ENCODE peak calls at places on chromosomes 13 and 19, in six cellular contexts. N, L, D, B, E and A are unnamed samples. For H3K36me3, the result is how much of the 10 kb centered on the place peaks cover.

GRCh38 chr19:45817010-45817724 is 2.1 kb upstream of the RSPH6A start:
- DNase-seq in N (peak), L (peak), D (peak), B (peak), E (peak), A (peak)

GRCh38 chr19:40614595-40615411 is 13.6 kb downstream of the LTBP4 start:
- DNase-seq in N (peak), L (peak), D (peak), B (no peak), E (peak), A (peak)

GRCh38 chr19:13102666-13103584 is at the start of gene LYL1:
- DNase-seq in N (peak), L (peak), D (no peak), B (no peak), E (peak), A (no peak)

GRCh38 chr19:15265849-15266248 is 33.6 kb upstream of the EPHX3 start:
- DNase-seq in N (peak), L (peak), D (peak), B (no peak), E (peak), A (no peak)

GRCh38 chr13:72125561-72125960 is 258.6 kb upstream of the DACH1 start:
- DNase-seq in N (no peak), L (no peak), D (no peak), B (no peak), E (no peak), A (no peak)

GRCh38 chr19:21586341-21587116 is 81.1 kb downstream of the ZNF429 start:
- DNase-seq in N (no peak), L (peak), D (peak), B (no peak), E (peak), A (no peak)

GRCh38 chr19:1151917-1152601 is 22.0 kb downstream of the SBNO2 start:
- DNase-seq in N (no peak), L (no peak), D (no peak), B (no peak), E (peak), A (peak)

GRCh38 chr19:32720216-32720935 is 809 bp downstream of the TDRD12 start:
- DNase-seq in N (no peak), L (no peak), D (no peak), B (no peak), E (no peak), A (no peak)

GRCh38 chr19:5957132-5957531 is 20.8 kb downstream of the RANBP3 start:
- DNase-seq in N (no peak), L (no peak), D (no peak), B (no peak), E (no peak), A (no peak)

GRCh38 chr19:41112728-41113290 is 1.4 kb upstream of the CYP2F1 start:
- DNase-seq in N (no peak), L (no peak), D (no peak), B (no peak), E (no peak), A (no peak)

GRCh38 chr19:29448046-29448445 is 77.7 kb upstream of the VSTM2B start:
- DNase-seq in N (no peak), L (no peak), D (no peak), B (no peak), E (no peak), A (no peak)

GRCh38 chr13:85985791-85986190 is 186.6 kb upstream of the SLITRK6 start:
- DNase-seq in N (no peak), L (no peak), D (no peak), B (no peak), E (no peak), A (no peak)

GRCh38 chr13:32669030-32669646 is 82.9 kb downstream of the PDS5B start:
- DNase-seq in N (peak), L (no peak), D (no peak), B (no peak), E (no peak), A (peak)

GRCh38 chr13:53821632-53822031 is 793.0 kb downstream of the OLFM4 start:
- DNase-seq in N (no peak), L (no peak), D (peak), B (no peak), E (peak), A (no peak)

GRCh38 chr13:73891805-73892204 is 242.4 kb downstream of the KLF12 start:
- DNase-seq in N (no peak), L (no peak), D (no peak), B (no peak), E (no peak), A (no peak)

GRCh38 chr19:3691372-3691716 is 8.9 kb downstream of the PIP5K1C start:
- DNase-seq in N (no peak), L (no peak), D (no peak), B (no peak), E (no peak), A (no peak)

GRCh38 chr13:28318418-28318995 is 176.4 kb downstream of the FLT1 start:
- DNase-seq in N (no peak), L (no peak), D (no peak), B (no peak), E (no peak), A (no peak)

GRCh38 chr13:74661851-74662250 is 527.6 kb upstream of the KLF12 start:
- DNase-seq in N (no peak), L (no peak), D (no peak), B (no peak), E (no peak), A (no peak)

GRCh38 chr19:36679455-36679854 is 8.0 kb upstream of the ZNF567 start:
- DNase-seq in N (no peak), L (no peak), D (no peak), B (no peak), E (no peak), A (no peak)

GRCh38 chr13:31433201-31433600 is 233.4 kb downstream of the B3GLCT start:
- DNase-seq in N (no peak), L (no peak), D (no peak), B (no peak), E (no peak), A (no peak)

GRCh38 chr19:11399667-11400066 is 15.6 kb upstream of the EPOR start:
- DNase-seq in N (no peak), L (no peak), D (no peak), B (no peak), E (no peak), A (no peak)

GRCh38 chr13:92074658-92075057 is 676.2 kb downstream of the GPC5 start:
- DNase-seq in N (no peak), L (no peak), D (no peak), B (no peak), E (no peak), A (no peak)

GRCh38 chr19:30668521-30669155 is 296.5 kb downstream of the ZNF536 start:
- DNase-seq in N (no peak), L (peak), D (no peak), B (no peak), E (peak), A (no peak)

GRCh38 chr19:40542197-40542859 is 34.3 kb upstream of the SHKBP1 start:
- DNase-seq in N (no peak), L (peak), D (no peak), B (no peak), E (no peak), A (no peak)

GRCh38 chr13:73913043-73913740 is 221.0 kb downstream of the KLF12 start:
- DNase-seq in N (peak), L (no peak), D (no peak), B (no peak), E (no peak), A (no peak)

GRCh38 chr19:16830679-16831078 is 1.5 kb downstream of the SIN3B start:
- DNase-seq in N (no peak), L (no peak), D (no peak), B (no peak), E (no peak), A (no peak)

GRCh38 chr19:2561895-2562294 is 86.0 kb downstream of the GADD45B start:
- DNase-seq in N (no peak), L (no peak), D (no peak), B (no peak), E (peak), A (no peak)

GRCh38 chr19:16369664-16370576 is 45.3 kb downstream of the KLF2 start:
- DNase-seq in N (no peak), L (no peak), D (no peak), B (no peak), E (peak), A (no peak)

GRCh38 chr13:79450110-79450509 is 30.8 kb upstream of the NDFIP2 start:
- DNase-seq in N (no peak), L (no peak), D (no peak), B (no peak), E (no peak), A (no peak)

GRCh38 chr19:32475393-32475792 is 69.8 kb downstream of the DPY19L3 start:
- DNase-seq in N (no peak), L (no peak), D (no peak), B (no peak), E (no peak), A (no peak)

GRCh38 chr19:33506498-33506897 is 15.1 kb downstream of the PEPD start:
- DNase-seq in N (no peak), L (no peak), D (no peak), B (no peak), E (no peak), A (no peak)

GRCh38 chr19:15631817-15632216 is 8.9 kb upstream of the CYP4F3 start:
- DNase-seq in N (no peak), L (no peak), D (no peak), B (no peak), E (no peak), A (no peak)

GRCh38 chr19:3370728-3371591 is 4.6 kb downstream of the NFIC start:
- DNase-seq in N (no peak), L (no peak), D (no peak), B (no peak), E (no peak), A (no peak)

GRCh38 chr13:112819816-112820215 is 130.0 kb downstream of the ATP11A start:
- DNase-seq in N (no peak), L (peak), D (no peak), B (no peak), E (no peak), A (no peak)

GRCh38 chr13:112819111-112819510 is 129.3 kb downstream of the ATP11A start:
- DNase-seq in N (no peak), L (peak), D (no peak), B (no peak), E (no peak), A (no peak)

GRCh38 chr13:112820318-112820717 is 130.5 kb downstream of the ATP11A start:
- DNase-seq in N (no peak), L (peak), D (no peak), B (no peak), E (no peak), A (no peak)

GRCh38 chr13:112818698-112819045 is 128.8 kb downstream of the ATP11A start:
- DNase-seq in N (no peak), L (peak), D (no peak), B (no peak), E (no peak), A (no peak)

GRCh38 chr13:112818040-112818697 is 128.3 kb downstream of the ATP11A start:
- DNase-seq in N (no peak), L (peak), D (no peak), B (no peak), E (no peak), A (no peak)
- H3K36me3 ChIP-seq in N (under half), L (under half), D (under half), B (under half), E (half or more), A (under half)

GRCh38 chr19:7652061-7652641 is 15.2 kb downstream of the STXBP2 start:
- DNase-seq in N (peak), L (peak), D (peak), B (peak), E (peak), A (no peak)
- TF ChIP-seq POLR2AphosphoS5 in N (no peak), L (no peak), D (peak), B (no peak), E (peak), A (no peak)

DNA sequence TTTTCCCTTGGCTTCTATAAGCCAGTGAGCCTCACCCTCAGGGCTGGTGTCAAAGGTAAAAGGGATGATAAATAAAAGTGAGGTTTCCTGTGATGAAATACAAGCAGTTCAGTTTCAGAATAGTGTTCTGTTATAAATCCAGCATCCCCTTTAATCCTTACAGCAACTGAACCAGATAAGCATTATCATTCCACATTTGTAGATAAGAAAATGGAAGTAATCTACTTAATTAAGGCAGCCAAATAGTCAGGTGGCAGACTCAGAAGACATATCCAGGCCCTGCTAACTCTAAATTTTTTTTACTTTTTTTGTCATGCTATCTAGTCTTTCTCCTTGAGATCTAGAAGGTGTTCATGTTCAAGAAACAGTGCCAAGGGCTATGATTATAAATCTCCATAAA is 99.4 kb upstream of the SOX21 start:
- DNase-seq in N (no peak), L (no peak), D (no peak), B (no peak), E (no peak), A (no peak)
- H3K27ac ChIP-seq in N (no peak), L (no peak), D (no peak), B (no peak), E (no peak), A (no peak)

GRCh38 chr19:7120499-7120898 is 51.0 kb downstream of the ZNF557 start:
- DNase-seq in N (no peak), L (no peak), D (no peak), B (no peak), E (no peak), A (no peak)

GRCh38 chr19:7125221-7125620 is 55.7 kb downstream of the ZNF557 start:
- DNase-seq in N (no peak), L (no peak), D (no peak), B (no peak), E (no peak), A (no peak)

GRCh38 chr19:7122701-7123100 is 53.2 kb downstream of the ZNF557 start:
- DNase-seq in N (no peak), L (no peak), D (no peak), B (no peak), E (no peak), A (no peak)

GRCh38 chr19:7126132-7126531 is 56.6 kb downstream of the ZNF557 start:
- DNase-seq in N (no peak), L (no peak), D (no peak), B (no peak), E (no peak), A (no peak)

GRCh38 chr19:7124782-7125181 is 55.3 kb downstream of the ZNF557 start:
- DNase-seq in N (peak), L (no peak), D (no peak), B (no peak), E (no peak), A (no peak)
- H3K36me3 ChIP-seq in N (under half), L (half or more), D (under half), B (under half), E (half or more), A (under half)

DNA sequence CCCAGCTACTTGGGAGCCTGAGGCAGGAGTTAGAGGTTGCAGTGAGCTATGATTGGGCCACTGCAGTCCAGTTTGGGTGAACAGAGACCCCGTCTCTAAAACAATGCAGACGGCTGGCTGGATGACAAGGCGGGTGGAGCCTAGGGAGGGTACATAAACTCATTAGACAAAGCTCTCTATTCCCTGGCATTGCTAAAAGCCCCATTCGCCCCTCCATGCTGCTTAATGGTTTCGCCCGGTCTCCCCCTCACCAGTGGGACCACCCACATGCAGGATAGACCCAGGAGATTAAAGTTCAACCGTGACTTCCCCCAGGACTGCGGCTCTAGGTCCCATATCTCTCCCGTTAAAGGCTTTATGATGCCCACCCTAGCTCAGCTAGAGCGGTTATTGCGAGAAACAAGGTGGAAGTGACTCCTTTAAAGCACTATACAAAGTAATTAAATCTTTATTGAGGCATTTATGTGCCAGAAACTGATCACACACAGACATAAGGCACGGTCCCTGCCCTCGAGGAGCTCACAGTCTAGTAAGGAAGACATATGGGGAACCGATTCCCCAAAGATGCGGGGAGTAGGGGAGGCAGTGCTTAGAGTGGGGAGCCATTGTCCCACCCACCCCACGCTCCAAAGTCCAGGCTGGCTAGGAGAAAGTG is 4.9 kb downstream of the LYPD3 start:
- DNase-seq in N (no peak), L (no peak), D (no peak), B (no peak), E (no peak), A (no peak)
- TF ChIP-seq POLR2AphosphoS5 in N (no peak), L (no peak), D (no peak), B (no peak), E (no peak), A (no peak)